ENCODE peak calls at places on chromosomes 6 and 20, in six cellular contexts. One of them, this sample, is unnamed.

GRCh38 chr6:166542580-166542912 is 43.9 kb downstream of the RAMACL start:
- DNase-seq in activated T-cell treated with anti-CD3 and anti-CD28 coated beads for 24 hours: no peak
- DNase-seq in natural killer cell treated with Interleukin-12 subunit alpha and Interleukin-12 subunit beta and Interleukin-15 and Interleukin-18, amount 100 ng/mL, for 72 hours: no peak
- DNase-seq in HS-27A: no peak
- DNase-seq in activated naive CD4-positive, alpha-beta T cell: no peak
- DNase-seq in nucleus accumbens: no peak
- DNase-seq in this sample: no peak

GRCh38 chr6:95243091-95243490 is 334.2 kb upstream of the MANEA start:
- DNase-seq in activated T-cell treated with anti-CD3 and anti-CD28 coated beads for 24 hours: no peak
- DNase-seq in natural killer cell treated with Interleukin-12 subunit alpha and Interleukin-12 subunit beta and Interleukin-15 and Interleukin-18, amount 100 ng/mL, for 72 hours: no peak
- DNase-seq in HS-27A: no peak
- DNase-seq in activated naive CD4-positive, alpha-beta T cell: no peak
- DNase-seq in nucleus accumbens: no peak
- DNase-seq in this sample: no peak

GRCh38 chr6:156880913-156881312 is 103.7 kb downstream of the ARID1B start:
- DNase-seq in activated T-cell treated with anti-CD3 and anti-CD28 coated beads for 24 hours: no peak
- DNase-seq in natural killer cell treated with Interleukin-12 subunit alpha and Interleukin-12 subunit beta and Interleukin-15 and Interleukin-18, amount 100 ng/mL, for 72 hours: no peak
- DNase-seq in HS-27A: no peak
- DNase-seq in activated naive CD4-positive, alpha-beta T cell: no peak
- DNase-seq in nucleus accumbens: no peak
- DNase-seq in this sample: no peak

GRCh38 chr6:134642819-134643218 is 307.1 kb downstream of the ALDH8A1 start:
- DNase-seq in activated T-cell treated with anti-CD3 and anti-CD28 coated beads for 24 hours: no peak
- DNase-seq in natural killer cell treated with Interleukin-12 subunit alpha and Interleukin-12 subunit beta and Interleukin-15 and Interleukin-18, amount 100 ng/mL, for 72 hours: no peak
- DNase-seq in HS-27A: no peak
- DNase-seq in activated naive CD4-positive, alpha-beta T cell: no peak
- DNase-seq in nucleus accumbens: no peak
- DNase-seq in this sample: no peak

GRCh38 chr6:37630281-37630799 is 67.3 kb downstream of the MDGA1 start:
- DNase-seq in activated T-cell treated with anti-CD3 and anti-CD28 coated beads for 24 hours: no peak
- DNase-seq in natural killer cell treated with Interleukin-12 subunit alpha and Interleukin-12 subunit beta and Interleukin-15 and Interleukin-18, amount 100 ng/mL, for 72 hours: no peak
- DNase-seq in HS-27A: peak
- DNase-seq in activated naive CD4-positive, alpha-beta T cell: no peak
- DNase-seq in nucleus accumbens: no peak
- DNase-seq in this sample: peak

GRCh38 chr6:15994814-15995459 is 133.9 kb upstream of the MYLIP start:
- DNase-seq in activated T-cell treated with anti-CD3 and anti-CD28 coated beads for 24 hours: no peak
- DNase-seq in natural killer cell treated with Interleukin-12 subunit alpha and Interleukin-12 subunit beta and Interleukin-15 and Interleukin-18, amount 100 ng/mL, for 72 hours: no peak
- DNase-seq in HS-27A: no peak
- DNase-seq in activated naive CD4-positive, alpha-beta T cell: no peak
- DNase-seq in nucleus accumbens: no peak
- DNase-seq in this sample: no peak

GRCh38 chr6:111592726-111593515 is 12.8 kb downstream of the TRAF3IP2 start:
- DNase-seq in activated T-cell treated with anti-CD3 and anti-CD28 coated beads for 24 hours: no peak
- DNase-seq in natural killer cell treated with Interleukin-12 subunit alpha and Interleukin-12 subunit beta and Interleukin-15 and Interleukin-18, amount 100 ng/mL, for 72 hours: no peak
- DNase-seq in HS-27A: no peak
- DNase-seq in activated naive CD4-positive, alpha-beta T cell: no peak
- DNase-seq in nucleus accumbens: no peak
- DNase-seq in this sample: no peak

GRCh38 chr6:106300944-106301343 is 24.6 kb downstream of the ATG5 start:
- DNase-seq in activated T-cell treated with anti-CD3 and anti-CD28 coated beads for 24 hours: no peak
- DNase-seq in natural killer cell treated with Interleukin-12 subunit alpha and Interleukin-12 subunit beta and Interleukin-15 and Interleukin-18, amount 100 ng/mL, for 72 hours: no peak
- DNase-seq in HS-27A: no peak
- DNase-seq in activated naive CD4-positive, alpha-beta T cell: no peak
- DNase-seq in nucleus accumbens: no peak
- DNase-seq in this sample: peak

GRCh38 chr6:142944126-142945066 is 580 bp downstream of the HIVEP2 start:
- DNase-seq in activated T-cell treated with anti-CD3 and anti-CD28 coated beads for 24 hours: peak
- DNase-seq in natural killer cell treated with Interleukin-12 subunit alpha and Interleukin-12 subunit beta and Interleukin-15 and Interleukin-18, amount 100 ng/mL, for 72 hours: peak
- DNase-seq in HS-27A: no peak
- DNase-seq in activated naive CD4-positive, alpha-beta T cell: peak
- DNase-seq in nucleus accumbens: peak
- DNase-seq in this sample: peak

GRCh38 chr6:20816126-20816525 is 281.9 kb downstream of the CDKAL1 start:
- DNase-seq in activated T-cell treated with anti-CD3 and anti-CD28 coated beads for 24 hours: no peak
- DNase-seq in natural killer cell treated with Interleukin-12 subunit alpha and Interleukin-12 subunit beta and Interleukin-15 and Interleukin-18, amount 100 ng/mL, for 72 hours: no peak
- DNase-seq in HS-27A: no peak
- DNase-seq in activated naive CD4-positive, alpha-beta T cell: no peak
- DNase-seq in nucleus accumbens: no peak
- DNase-seq in this sample: no peak

GRCh38 chr6:146912730-146913680 is 291.2 kb upstream of the STXBP5 start:
- DNase-seq in activated T-cell treated with anti-CD3 and anti-CD28 coated beads for 24 hours: no peak
- DNase-seq in natural killer cell treated with Interleukin-12 subunit alpha and Interleukin-12 subunit beta and Interleukin-15 and Interleukin-18, amount 100 ng/mL, for 72 hours: no peak
- DNase-seq in HS-27A: no peak
- DNase-seq in activated naive CD4-positive, alpha-beta T cell: no peak
- DNase-seq in nucleus accumbens: no peak
- DNase-seq in this sample: no peak

GRCh38 chr6:27188885-27189418 is 58.5 kb upstream of the PRSS16 start:
- DNase-seq in activated T-cell treated with anti-CD3 and anti-CD28 coated beads for 24 hours: peak
- DNase-seq in natural killer cell treated with Interleukin-12 subunit alpha and Interleukin-12 subunit beta and Interleukin-15 and Interleukin-18, amount 100 ng/mL, for 72 hours: peak
- DNase-seq in HS-27A: peak
- DNase-seq in activated naive CD4-positive, alpha-beta T cell: no peak
- DNase-seq in nucleus accumbens: no peak
- DNase-seq in this sample: peak

GRCh38 chr6:31086788-31087440 is 25.5 kb downstream of the C6orf15 start:
- DNase-seq in activated T-cell treated with anti-CD3 and anti-CD28 coated beads for 24 hours: no peak
- DNase-seq in natural killer cell treated with Interleukin-12 subunit alpha and Interleukin-12 subunit beta and Interleukin-15 and Interleukin-18, amount 100 ng/mL, for 72 hours: no peak
- DNase-seq in HS-27A: peak
- DNase-seq in activated naive CD4-positive, alpha-beta T cell: no peak
- DNase-seq in nucleus accumbens: no peak
- DNase-seq in this sample: peak

GRCh38 chr20:18705906-18706305 is 107.7 kb upstream of the SCP2D1 start:
- DNase-seq in activated T-cell treated with anti-CD3 and anti-CD28 coated beads for 24 hours: no peak
- DNase-seq in natural killer cell treated with Interleukin-12 subunit alpha and Interleukin-12 subunit beta and Interleukin-15 and Interleukin-18, amount 100 ng/mL, for 72 hours: no peak
- DNase-seq in HS-27A: no peak
- DNase-seq in activated naive CD4-positive, alpha-beta T cell: no peak
- DNase-seq in nucleus accumbens: no peak
- DNase-seq in this sample: no peak

GRCh38 chr6:37303891-37304503 is 46.1 kb upstream of the TMEM217 start:
- DNase-seq in activated T-cell treated with anti-CD3 and anti-CD28 coated beads for 24 hours: no peak
- DNase-seq in natural killer cell treated with Interleukin-12 subunit alpha and Interleukin-12 subunit beta and Interleukin-15 and Interleukin-18, amount 100 ng/mL, for 72 hours: no peak
- DNase-seq in HS-27A: no peak
- DNase-seq in activated naive CD4-positive, alpha-beta T cell: no peak
- DNase-seq in nucleus accumbens: no peak
- DNase-seq in this sample: peak

GRCh38 chr20:39717976-39718375 is 755.8 kb downstream of the DHX35 start:
- DNase-seq in activated T-cell treated with anti-CD3 and anti-CD28 coated beads for 24 hours: no peak
- DNase-seq in natural killer cell treated with Interleukin-12 subunit alpha and Interleukin-12 subunit beta and Interleukin-15 and Interleukin-18, amount 100 ng/mL, for 72 hours: no peak
- DNase-seq in HS-27A: no peak
- DNase-seq in activated naive CD4-positive, alpha-beta T cell: no peak
- DNase-seq in nucleus accumbens: no peak
- DNase-seq in this sample: no peak

GRCh38 chr20:41177636-41178035 is 40.3 kb downstream of the PLCG1 start:
- DNase-seq in activated T-cell treated with anti-CD3 and anti-CD28 coated beads for 24 hours: no peak
- DNase-seq in natural killer cell treated with Interleukin-12 subunit alpha and Interleukin-12 subunit beta and Interleukin-15 and Interleukin-18, amount 100 ng/mL, for 72 hours: no peak
- DNase-seq in HS-27A: peak
- DNase-seq in activated naive CD4-positive, alpha-beta T cell: no peak
- DNase-seq in nucleus accumbens: peak
- DNase-seq in this sample: peak

GRCh38 chr6:124040655-124041054 is 237.0 kb downstream of the NKAIN2 start:
- DNase-seq in activated T-cell treated with anti-CD3 and anti-CD28 coated beads for 24 hours: no peak
- DNase-seq in natural killer cell treated with Interleukin-12 subunit alpha and Interleukin-12 subunit beta and Interleukin-15 and Interleukin-18, amount 100 ng/mL, for 72 hours: no peak
- DNase-seq in HS-27A: no peak
- DNase-seq in activated naive CD4-positive, alpha-beta T cell: no peak
- DNase-seq in nucleus accumbens: no peak
- DNase-seq in this sample: no peak

GRCh38 chr6:156832166-156832743 is 55.1 kb downstream of the ARID1B start:
- DNase-seq in activated T-cell treated with anti-CD3 and anti-CD28 coated beads for 24 hours: no peak
- DNase-seq in natural killer cell treated with Interleukin-12 subunit alpha and Interleukin-12 subunit beta and Interleukin-15 and Interleukin-18, amount 100 ng/mL, for 72 hours: no peak
- DNase-seq in HS-27A: peak
- DNase-seq in activated naive CD4-positive, alpha-beta T cell: no peak
- DNase-seq in nucleus accumbens: no peak
- DNase-seq in this sample: no peak

GRCh38 chr6:98516869-98517268 is 317.5 kb upstream of the POU3F2 start:
- DNase-seq in activated T-cell treated with anti-CD3 and anti-CD28 coated beads for 24 hours: no peak
- DNase-seq in natural killer cell treated with Interleukin-12 subunit alpha and Interleukin-12 subunit beta and Interleukin-15 and Interleukin-18, amount 100 ng/mL, for 72 hours: no peak
- DNase-seq in HS-27A: no peak
- DNase-seq in activated naive CD4-positive, alpha-beta T cell: no peak
- DNase-seq in nucleus accumbens: no peak
- DNase-seq in this sample: no peak

GRCh38 chr6:127794405-127794804 is 106.5 kb downstream of the THEMIS start:
- DNase-seq in activated T-cell treated with anti-CD3 and anti-CD28 coated beads for 24 hours: no peak
- DNase-seq in natural killer cell treated with Interleukin-12 subunit alpha and Interleukin-12 subunit beta and Interleukin-15 and Interleukin-18, amount 100 ng/mL, for 72 hours: no peak
- DNase-seq in HS-27A: no peak
- DNase-seq in activated naive CD4-positive, alpha-beta T cell: no peak
- DNase-seq in nucleus accumbens: no peak
- DNase-seq in this sample: no peak

GRCh38 chr6:131728296-131728939 is 17.6 kb upstream of the CTAGE9 start:
- DNase-seq in activated T-cell treated with anti-CD3 and anti-CD28 coated beads for 24 hours: no peak
- DNase-seq in natural killer cell treated with Interleukin-12 subunit alpha and Interleukin-12 subunit beta and Interleukin-15 and Interleukin-18, amount 100 ng/mL, for 72 hours: no peak
- DNase-seq in HS-27A: no peak
- DNase-seq in activated naive CD4-positive, alpha-beta T cell: no peak
- DNase-seq in nucleus accumbens: no peak
- DNase-seq in this sample: no peak

GRCh38 chr6:133377219-133377618 is 136.1 kb downstream of the EYA4 start:
- DNase-seq in activated T-cell treated with anti-CD3 and anti-CD28 coated beads for 24 hours: no peak
- DNase-seq in natural killer cell treated with Interleukin-12 subunit alpha and Interleukin-12 subunit beta and Interleukin-15 and Interleukin-18, amount 100 ng/mL, for 72 hours: no peak
- DNase-seq in HS-27A: no peak
- DNase-seq in activated naive CD4-positive, alpha-beta T cell: no peak
- DNase-seq in nucleus accumbens: no peak
- DNase-seq in this sample: no peak

GRCh38 chr6:160030103-160030502 is 61.2 kb downstream of the IGF2R start:
- DNase-seq in activated T-cell treated with anti-CD3 and anti-CD28 coated beads for 24 hours: no peak
- DNase-seq in natural killer cell treated with Interleukin-12 subunit alpha and Interleukin-12 subunit beta and Interleukin-15 and Interleukin-18, amount 100 ng/mL, for 72 hours: no peak
- DNase-seq in HS-27A: peak
- DNase-seq in activated naive CD4-positive, alpha-beta T cell: no peak
- DNase-seq in nucleus accumbens: peak
- DNase-seq in this sample: peak

GRCh38 chr20:4765681-4766080 is 44.0 kb downstream of the PRND start:
- DNase-seq in activated T-cell treated with anti-CD3 and anti-CD28 coated beads for 24 hours: no peak
- DNase-seq in natural killer cell treated with Interleukin-12 subunit alpha and Interleukin-12 subunit beta and Interleukin-15 and Interleukin-18, amount 100 ng/mL, for 72 hours: no peak
- DNase-seq in HS-27A: no peak
- DNase-seq in activated naive CD4-positive, alpha-beta T cell: no peak
- DNase-seq in nucleus accumbens: no peak
- DNase-seq in this sample: no peak

GRCh38 chr20:57375652-57376230 is 15.5 kb upstream of the RBM38 start:
- DNase-seq in activated T-cell treated with anti-CD3 and anti-CD28 coated beads for 24 hours: no peak
- DNase-seq in natural killer cell treated with Interleukin-12 subunit alpha and Interleukin-12 subunit beta and Interleukin-15 and Interleukin-18, amount 100 ng/mL, for 72 hours: no peak
- DNase-seq in HS-27A: no peak
- DNase-seq in activated naive CD4-positive, alpha-beta T cell: no peak
- DNase-seq in nucleus accumbens: no peak
- DNase-seq in this sample: no peak

GRCh38 chr6:161418458-161418945 is 144.6 kb upstream of the AGPAT4 start:
- DNase-seq in activated T-cell treated with anti-CD3 and anti-CD28 coated beads for 24 hours: peak
- DNase-seq in natural killer cell treated with Interleukin-12 subunit alpha and Interleukin-12 subunit beta and Interleukin-15 and Interleukin-18, amount 100 ng/mL, for 72 hours: no peak
- DNase-seq in HS-27A: no peak
- DNase-seq in activated naive CD4-positive, alpha-beta T cell: no peak
- DNase-seq in nucleus accumbens: no peak
- DNase-seq in this sample: peak

GRCh38 chr6:130520801-130521200 is 155.0 kb downstream of the TMEM200A start:
- DNase-seq in activated T-cell treated with anti-CD3 and anti-CD28 coated beads for 24 hours: no peak
- DNase-seq in natural killer cell treated with Interleukin-12 subunit alpha and Interleukin-12 subunit beta and Interleukin-15 and Interleukin-18, amount 100 ng/mL, for 72 hours: no peak
- DNase-seq in HS-27A: no peak
- DNase-seq in activated naive CD4-positive, alpha-beta T cell: no peak
- DNase-seq in nucleus accumbens: no peak
- DNase-seq in this sample: no peak

This sample was measured in amniotic stem cell.